ENCODE peak calls at places on chromosomes 12 and 14, in five cellular contexts. E is gastrocnemius medialis, L is left ventricle myocardium inferior, J is heart right ventricle, S is right cardiac atrium. R is an unnamed sample. For H3K27me3, the result is how much of the 10 kb centered on the place peaks cover.

GRCh38 chr14:103889313-103890051 is 38.8 kb upstream of the TDRD9 start:
- DNase-seq in E (no peak), L (peak), J (no peak), S (peak), R (no peak)

GRCh38 chr12:116559330-116560080 is at the start of gene MAP1LC3B2:
- DNase-seq in E (peak), L (peak), J (peak), S (peak), R (peak)

GRCh38 chr12:132836803-132837331 is 8.2 kb upstream of the GOLGA3 start:
- DNase-seq in E (no peak), L (no peak), J (no peak), S (no peak), R (no peak)

GRCh38 chr14:50452979-50453705 is 56.5 kb upstream of the CDKL1 start:
- DNase-seq in E (no peak), L (no peak), J (no peak), S (no peak), R (no peak)

GRCh38 chr12:54229624-54230212 is 40.9 kb upstream of the SMUG1 start:
- DNase-seq in E (no peak), L (no peak), J (no peak), S (no peak), R (no peak)

GRCh38 chr14:58131386-58131785 is 20.6 kb downstream of the ARMH4 start:
- DNase-seq in E (no peak), L (no peak), J (peak), S (no peak), R (no peak)

GRCh38 chr12:120941846-120942405 is 36.4 kb upstream of the HNF1A start:
- DNase-seq in E (no peak), L (no peak), J (no peak), S (no peak), R (peak)

GRCh38 chr12:114045333-114045732 is 79.2 kb upstream of the RBM19 start:
- DNase-seq in E (no peak), L (no peak), J (no peak), S (no peak), R (no peak)

GRCh38 chr12:1099158-1099557 is 108.1 kb downstream of the ERC1 start:
- DNase-seq in E (no peak), L (no peak), J (no peak), S (no peak), R (no peak)

GRCh38 chr14:95535226-95536021 is 574 bp downstream of the GLRX5 start:
- DNase-seq in E (no peak), L (no peak), J (no peak), S (no peak), R (no peak)

GRCh38 chr12:102601621-102602020 is 121.3 kb upstream of the IGF1 start:
- DNase-seq in E (no peak), L (no peak), J (no peak), S (no peak), R (no peak)

GRCh38 chr14:64417042-64417770 is 29.1 kb downstream of the MTHFD1 start:
- DNase-seq in E (no peak), L (no peak), J (no peak), S (no peak), R (no peak)

GRCh38 chr14:68791078-68791983 is 1.5 kb downstream of the ZFP36L1 start:
- DNase-seq in E (no peak), L (no peak), J (no peak), S (peak), R (no peak)

GRCh38 chr12:30578426-30578825 is 117.2 kb downstream of the IPO8 start:
- DNase-seq in E (no peak), L (no peak), J (no peak), S (no peak), R (no peak)

GRCh38 chr14:64707661-64708060 is 3.4 kb downstream of the PLEKHG3 start:
- DNase-seq in E (no peak), L (no peak), J (no peak), S (no peak), R (peak)

GRCh38 chr14:94337274-94337673 is 14.1 kb upstream of the SERPINA6 start:
- DNase-seq in E (no peak), L (no peak), J (no peak), S (no peak), R (no peak)

GRCh38 chr12:104604070-104604994 is 147.6 kb downstream of the CHST11 start:
- DNase-seq in E (peak), L (peak), J (peak), S (peak), R (peak)

GRCh38 chr12:54160050-54160449 is 28.7 kb downstream of the SMUG1 start:
- DNase-seq in E (no peak), L (no peak), J (no peak), S (no peak), R (no peak)

GRCh38 chr12:47908738-47909137 is 3.9 kb upstream of the VDR start:
- DNase-seq in E (no peak), L (no peak), J (no peak), S (no peak), R (no peak)

GRCh38 chr14:73312697-73313096 is 75.4 kb downstream of the PAPLN start:
- DNase-seq in E (no peak), L (no peak), J (no peak), S (no peak), R (no peak)

GRCh38 chr14:89616425-89617141 is 199.6 kb upstream of the FOXN3 start:
- DNase-seq in E (no peak), L (no peak), J (no peak), S (no peak), R (no peak)

GRCh38 chr12:101697930-101698781 is 716 bp downstream of the CHPT1 start:
- DNase-seq in E (peak), L (peak), J (peak), S (peak), R (peak)

GRCh38 chr14:102323102-102323501 is 3.6 kb downstream of the ZNF839 start:
- DNase-seq in E (peak), L (peak), J (peak), S (peak), R (no peak)

GRCh38 chr12:67593041-67593870 is 55.3 kb upstream of the DYRK2 start:
- DNase-seq in E (no peak), L (no peak), J (no peak), S (no peak), R (no peak)
- H3K4me3 ChIP-seq in E (no peak), L (no peak), J (no peak), S (no peak), R (no peak)

GRCh38 chr14:54919330-54919729 is 16.7 kb upstream of the GCH1 start:
- DNase-seq in E (no peak), L (no peak), J (no peak), S (no peak), R (no peak)
- H3K27me3 ChIP-seq in E (under half), L (under half), J (under half), S (under half), R (under half)

DNA sequence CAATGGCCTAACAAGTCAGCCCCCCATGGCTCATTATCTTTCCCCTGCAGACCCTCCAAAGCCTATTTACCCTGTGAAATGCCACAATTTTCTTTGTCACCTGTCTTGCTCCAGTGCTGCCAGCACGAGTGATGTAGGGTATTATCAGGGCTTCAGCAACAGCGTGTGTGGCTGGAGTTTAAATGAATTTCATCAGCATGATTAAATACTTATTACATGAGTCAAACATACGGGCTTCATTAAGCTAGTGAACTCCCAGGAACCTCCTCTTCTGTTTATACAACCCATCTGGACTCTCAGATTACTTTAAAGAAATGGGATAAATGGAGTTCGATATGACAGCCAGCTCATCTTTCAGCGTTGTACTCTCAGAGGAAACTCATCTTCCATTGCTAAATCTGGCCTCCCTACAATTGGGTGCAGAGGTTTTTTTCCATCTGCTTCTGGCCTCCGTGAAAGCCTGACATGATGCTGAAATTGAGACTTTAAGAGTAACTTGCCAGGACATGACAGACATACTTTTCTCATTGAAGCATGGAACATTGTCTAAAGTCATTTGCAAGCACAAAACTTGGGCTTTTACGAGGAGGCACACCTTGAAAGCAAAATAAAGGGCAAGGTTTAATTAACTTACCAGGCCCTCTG is 135.8 kb downstream of the TMEM30B start:
- DNase-seq in E (peak), L (no peak), J (peak), S (no peak), R (no peak)
- H3K27ac ChIP-seq in E (peak), L (peak), J (no peak), S (no peak), R (peak)

GRCh38 chr14:55191881-55192616 is 664 bp upstream of the DLGAP5 start:
- DNase-seq in E (no peak), L (no peak), J (no peak), S (no peak), R (no peak)
- H3K4me3 ChIP-seq in E (peak), L (peak), J (peak), S (peak), R (peak)

R was measured in aorta.